ENCODE peak calls at places on chromosomes 4 and X, in ten cellular contexts. D, J, R, Z, V, G, Q, O, S and K are unnamed samples.

GRCh38 chr4:157121396-157121795 is 45.4 kb downstream of the GLRB start:
- DNase-seq in R (no peak), Z (no peak), D (no peak), O (no peak), S (no peak), Q (no peak), V (no peak), J (peak), G (no peak), K (no peak)

GRCh38 chr4:41865306-41865980 is 69.8 kb upstream of the TMEM33 start:
- DNase-seq in O (no peak), J (no peak), Z (no peak), D (no peak), V (peak), Q (no peak), G (no peak), S (no peak), R (no peak), K (no peak)

GRCh38 chrX:22095306-22095705 is 63.2 kb downstream of the PHEX start:
- DNase-seq in D (peak), Z (no peak), R (no peak), V (peak), O (no peak), J (no peak), S (no peak), Q (peak), G (peak), K (no peak)

GRCh38 chrX:48474581-48474980 is 1.4 kb upstream of the FTSJ1 start:
- DNase-seq in O (no peak), D (no peak), V (no peak), Q (no peak), G (no peak), S (no peak), J (no peak), R (no peak), Z (no peak), K (no peak)

GRCh38 chrX:70479970-70480659 is 35.5 kb downstream of the DLG3 start:
- DNase-seq in J (no peak), G (peak), O (no peak), V (no peak), D (no peak), S (no peak), R (peak), Z (no peak), Q (no peak), K (peak)

GRCh38 chr4:70008771-70009170 is 13.0 kb downstream of the STATH start:
- DNase-seq in Q (no peak), S (no peak), V (no peak), R (no peak), J (no peak), Z (no peak), D (no peak), G (no peak), O (no peak), K (no peak)

GRCh38 chr4:98430708-98431403 is 169.7 kb downstream of the RAP1GDS1 start:
- DNase-seq in R (no peak), J (peak), D (no peak), Z (no peak), V (no peak), G (peak), O (no peak), S (no peak), Q (no peak), K (peak)

GRCh38 chr4:102959503-102959902 is 60.0 kb downstream of the SLC9B1 start:
- DNase-seq in O (no peak), D (no peak), J (no peak), V (no peak), Z (no peak), G (no peak), Q (no peak), S (no peak), R (no peak), K (no peak)

GRCh38 chr4:1809754-1810502 is 16.8 kb downstream of the FGFR3 start:
- DNase-seq in Z (peak), D (peak), J (peak), V (peak), R (peak), O (peak), S (peak), Q (peak), G (peak), K (peak)

GRCh38 chrX:107775000-107775733 is 420 bp downstream of the TSC22D3 start:
- DNase-seq in V (no peak), S (peak), R (no peak), G (no peak), J (no peak), O (no peak), Q (no peak), Z (no peak), D (peak), K (no peak)
- TF ChIP-seq CTCF in V (no peak), S (no peak), R (no peak), G (no peak), J (no peak), O (peak), Q (no peak), Z (no peak), D (no peak), K (no peak)

DNA sequence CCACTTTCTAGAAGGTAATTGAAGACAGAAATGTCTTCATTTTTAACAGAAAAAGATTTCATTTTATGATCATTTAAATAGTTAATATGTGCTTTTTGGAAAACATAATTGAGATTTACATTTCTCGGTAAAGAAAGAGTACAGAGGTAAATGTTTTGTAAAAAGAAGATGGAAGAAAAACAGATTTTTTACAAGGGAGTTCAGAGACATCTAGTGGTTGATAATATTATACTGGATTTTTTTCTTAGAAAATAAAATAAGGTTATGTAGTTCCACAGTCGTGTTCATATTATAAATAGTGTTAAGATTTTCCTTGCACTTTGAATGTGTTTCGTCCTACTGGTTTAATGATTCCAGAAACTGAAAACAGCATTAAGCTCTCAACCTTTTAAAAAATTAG is 60.6 kb downstream of the SMARCA1 start:
- DNase-seq in Q (no peak), J (no peak), R (no peak), S (no peak), V (no peak), D (no peak), Z (no peak), G (no peak), O (no peak), K (no peak)
- TF ChIP-seq CTCF in Q (no peak), J (no peak), R (no peak), S (no peak), V (no peak), D (peak), Z (peak), G (no peak), O (peak), K (no peak)

GRCh38 chr4:148747721-148748268 is 305.6 kb upstream of the NR3C2 start:
- DNase-seq in D (no peak), J (no peak), O (no peak), S (no peak), G (no peak), R (no peak), V (no peak), Z (no peak), Q (no peak), K (no peak)
- TF ChIP-seq CTCF in D (no peak), J (no peak), O (no peak), S (no peak), G (no peak), R (no peak), V (no peak), Z (no peak), Q (no peak), K (no peak)

DNA sequence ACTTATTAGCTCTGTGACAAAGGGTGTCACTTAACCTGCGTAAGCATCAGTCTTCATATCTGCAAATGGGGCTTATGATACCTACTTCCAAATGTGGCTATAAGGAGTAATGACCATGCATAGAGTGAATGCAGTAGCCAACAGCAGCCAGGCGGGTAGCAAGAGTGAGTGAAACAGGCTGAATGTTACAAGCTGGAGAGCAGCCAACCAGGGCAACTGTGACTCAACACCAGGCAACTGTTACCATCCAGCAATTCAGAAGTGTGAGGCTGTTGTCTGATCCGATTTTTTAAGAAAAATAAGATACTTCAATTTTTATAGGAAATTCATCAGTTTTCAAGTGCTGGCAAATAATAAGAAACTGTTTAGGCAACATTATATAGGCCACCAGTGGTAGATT is 270.2 kb upstream of the TAPT1 start:
- DNase-seq in J (peak), G (peak), V (no peak), Q (no peak), S (no peak), O (no peak), D (no peak), Z (no peak), R (no peak), K (peak)
- TF ChIP-seq CTCF in J (peak), G (no peak), V (no peak), Q (no peak), S (no peak), O (no peak), D (no peak), Z (no peak), R (no peak), K (no peak)

GRCh38 chrX:145821291-145821897 is 3.8 kb downstream of the SLITRK2 start:
- DNase-seq in V (peak), G (peak), J (no peak), Z (no peak), R (no peak), D (no peak), S (peak), O (no peak), Q (no peak), K (no peak)

GRCh38 chrX:145826466-145826865 is 8.8 kb downstream of the SLITRK2 start:
- DNase-seq in G (no peak), V (no peak), Z (no peak), R (no peak), S (no peak), O (no peak), J (no peak), D (no peak), Q (no peak), K (no peak)

GRCh38 chrX:145821898-145822567 is 4.4 kb downstream of the SLITRK2 start:
- DNase-seq in J (no peak), Z (no peak), R (no peak), G (no peak), Q (no peak), S (no peak), V (no peak), D (no peak), O (no peak), K (no peak)

GRCh38 chrX:145823132-145823531 is 5.5 kb downstream of the SLITRK2 start:
- DNase-seq in Z (no peak), J (no peak), R (no peak), O (no peak), S (no peak), G (no peak), Q (no peak), V (no peak), D (no peak), K (no peak)

GRCh38 chrX:145825896-145826295 is 8.3 kb downstream of the SLITRK2 start:
- DNase-seq in S (no peak), Q (no peak), J (no peak), R (no peak), Z (no peak), O (no peak), D (no peak), V (no peak), G (peak), K (peak)
- TF ChIP-seq CTCF in S (no peak), Q (no peak), J (no peak), R (no peak), Z (peak), O (peak), D (peak), V (peak), G (no peak), K (peak)

DNA sequence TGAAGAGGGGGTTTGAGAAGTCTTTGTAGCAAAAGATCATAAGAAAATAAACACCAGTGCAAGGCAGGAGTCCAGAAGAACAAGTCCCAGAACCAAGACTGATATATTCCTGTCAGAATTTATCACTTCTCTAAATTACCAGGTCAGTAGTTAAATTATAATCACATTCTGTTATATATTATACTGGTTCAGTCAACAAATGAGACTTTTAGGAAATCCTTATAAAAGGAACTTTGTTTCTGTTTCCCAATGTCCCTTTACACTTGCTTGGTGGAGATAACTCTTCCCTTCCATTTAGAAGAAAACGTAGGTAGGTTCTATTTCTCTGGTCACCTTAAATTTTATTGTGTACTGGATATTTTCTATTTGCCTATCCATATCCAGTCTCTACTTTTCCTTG is 21.1 kb downstream of the GBA3 start:
- DNase-seq in Z (no peak), S (no peak), R (no peak), G (no peak), D (no peak), J (no peak), Q (no peak), V (no peak), O (no peak), K (no peak)
- TF ChIP-seq CTCF in Z (no peak), S (no peak), R (no peak), G (no peak), D (no peak), J (no peak), Q (no peak), V (no peak), O (no peak), K (no peak)

GRCh38 chr4:113355550-113356371 is 306.3 kb downstream of the ANK2 start:
- DNase-seq in Z (no peak), O (no peak), J (peak), R (no peak), G (peak), Q (no peak), S (no peak), D (no peak), V (no peak), K (peak)

GRCh38 chr4:113356452-113356851 is 307.0 kb downstream of the ANK2 start:
- DNase-seq in O (no peak), Q (no peak), R (no peak), S (no peak), Z (no peak), J (no peak), V (no peak), D (no peak), G (no peak), K (no peak)

GRCh38 chr4:113358784-113359183 is 309.3 kb downstream of the ANK2 start:
- DNase-seq in J (no peak), V (no peak), S (no peak), R (no peak), O (no peak), D (no peak), Z (no peak), G (no peak), Q (no peak), K (no peak)
- TF ChIP-seq CTCF in J (no peak), V (no peak), S (no peak), R (no peak), O (no peak), D (no peak), Z (no peak), G (no peak), Q (no peak), K (no peak)

GRCh38 chrX:31420711-31421151 is 348.9 kb upstream of the FTHL17 start:
- DNase-seq in R (no peak), Z (no peak), G (peak), J (peak), V (no peak), Q (no peak), O (no peak), S (no peak), D (no peak), K (peak)
- TF ChIP-seq CTCF in R (no peak), Z (no peak), G (no peak), J (no peak), V (no peak), Q (no peak), O (no peak), S (no peak), D (no peak), K (no peak)